ENCODE peak calls at places on chromosomes 5 and 9, in eight cellular contexts. P, E, I, X, V, T, B and K are unnamed samples. For H3K4me1, the result is how much of the 10 kb centered on the place peaks cover.

GRCh38 chr5:6812800-6813731 is 99.8 kb downstream of the TENT4A start:
- DNase-seq in I (no peak), E (peak), B (peak), P (peak), X (no peak), V (no peak), T (no peak), K (peak)

GRCh38 chr5:38846379-38846967 is 661 bp downstream of the OSMR start:
- DNase-seq in X (no peak), E (peak), P (no peak), V (no peak), T (peak), I (peak), B (no peak), K (no peak)

GRCh38 chr5:43043400-43043756 is 3.3 kb upstream of the ANXA2R start:
- DNase-seq in I (no peak), V (no peak), P (no peak), T (no peak), E (no peak), X (no peak), B (no peak), K (no peak)

GRCh38 chr5:133483406-133484090 is 128.8 kb downstream of the FSTL4 start:
- DNase-seq in E (no peak), V (no peak), X (peak), B (peak), T (no peak), P (no peak), I (no peak), K (no peak)

GRCh38 chr5:112931473-112931872 is 9.4 kb upstream of the REEP5 start:
- DNase-seq in B (no peak), T (no peak), X (no peak), E (no peak), P (no peak), V (peak), I (no peak), K (no peak)

GRCh38 chr5:41686767-41687166 is 176.4 kb upstream of the PLCXD3 start:
- DNase-seq in E (no peak), P (no peak), T (no peak), X (no peak), B (no peak), V (no peak), I (no peak), K (no peak)

GRCh38 chr9:2466703-2467102 is 154.9 kb upstream of the VLDLR start:
- DNase-seq in X (no peak), E (no peak), P (peak), T (no peak), I (no peak), V (no peak), B (no peak), K (no peak)

GRCh38 chr5:59608745-59609144 is 284.8 kb downstream of the PDE4D start:
- DNase-seq in V (no peak), T (no peak), X (no peak), B (no peak), E (no peak), P (no peak), I (no peak), K (no peak)

GRCh38 chr9:106945727-106946690 is 83.0 kb downstream of the ZNF462 start:
- DNase-seq in P (no peak), V (no peak), E (peak), T (no peak), B (no peak), I (no peak), X (no peak), K (no peak)

GRCh38 chr9:131667576-131667975 is 72.3 kb downstream of the RAPGEF1 start:
- DNase-seq in B (no peak), T (no peak), I (no peak), X (no peak), V (no peak), E (no peak), P (no peak), K (no peak)

GRCh38 chr9:124855944-124856773 is 2.9 kb downstream of the WDR38 start:
- DNase-seq in T (peak), I (no peak), V (peak), P (no peak), X (no peak), B (no peak), E (no peak), K (no peak)

GRCh38 chr5:122292357-122292756 is 19.7 kb upstream of the SNCAIP start:
- DNase-seq in V (no peak), X (no peak), I (no peak), E (peak), T (no peak), P (no peak), B (no peak), K (no peak)

GRCh38 chr5:132500931-132501628 is 10.5 kb upstream of the IRF1 start:
- DNase-seq in I (peak), X (no peak), P (no peak), B (no peak), E (peak), T (peak), V (peak), K (no peak)

GRCh38 chr5:66494437-66494836 is 101.8 kb upstream of the MAST4 start:
- DNase-seq in B (no peak), T (peak), V (no peak), E (no peak), P (no peak), X (no peak), I (no peak), K (no peak)

GRCh38 chr5:180113660-180114303 is 42.2 kb upstream of the RNF130 start:
- DNase-seq in I (no peak), B (peak), X (peak), T (no peak), E (no peak), P (no peak), V (no peak), K (no peak)

GRCh38 chr9:32954642-32955041 is 46.8 kb downstream of the APTX start:
- DNase-seq in T (no peak), V (no peak), B (no peak), P (no peak), X (no peak), E (peak), I (no peak), K (no peak)

GRCh38 chr9:99026956-99027298 is 78.0 kb upstream of the TGFBR1 start:
- DNase-seq in T (no peak), X (no peak), V (no peak), E (no peak), P (no peak), I (no peak), B (no peak), K (no peak)

GRCh38 chr5:84028093-84028492 is 307.4 kb upstream of the HAPLN1 start:
- DNase-seq in I (no peak), T (no peak), V (no peak), E (peak), P (no peak), B (no peak), X (no peak), K (no peak)

GRCh38 chr5:135392256-135392655 is 6.8 kb downstream of the MACROH2A1 start:
- DNase-seq in X (no peak), B (no peak), T (no peak), E (peak), I (no peak), P (no peak), V (no peak), K (no peak)

GRCh38 chr5:175844174-175844573 is 27.2 kb upstream of the CPLX2 start:
- DNase-seq in V (no peak), X (no peak), E (no peak), P (no peak), I (no peak), T (no peak), B (no peak), K (no peak)

GRCh38 chr9:86434039-86434726 is 80.0 kb upstream of the TUT7 start:
- DNase-seq in X (no peak), P (no peak), E (peak), I (peak), T (no peak), V (peak), B (no peak), K (no peak)

GRCh38 chr9:136100700-136101614 is 5.9 kb upstream of the NACC2 start:
- DNase-seq in E (no peak), P (no peak), T (peak), I (no peak), V (peak), X (no peak), B (no peak), K (no peak)

GRCh38 chr5:78975035-78975434 is 10.1 kb downstream of the ARSB start:
- DNase-seq in B (no peak), I (no peak), V (no peak), P (no peak), E (no peak), T (no peak), X (no peak), K (no peak)

GRCh38 chr9:115158666-115159481 is 40.9 kb upstream of the TNC start:
- DNase-seq in P (no peak), E (peak), T (no peak), I (no peak), B (no peak), X (no peak), V (no peak), K (no peak)

GRCh38 chr9:135908334-135909204 is 1.2 kb upstream of the CAMSAP1 start:
- DNase-seq in I (no peak), T (no peak), P (no peak), X (peak), V (no peak), B (no peak), E (no peak), K (no peak)

GRCh38 chr5:181215997-181216982 is 6.8 kb upstream of the TRIM41 start:
- DNase-seq in P (no peak), B (peak), V (peak), E (no peak), T (peak), I (peak), X (no peak), K (no peak)

GRCh38 chr9:91785403-91785917 is 164.6 kb downstream of the ROR2 start:
- DNase-seq in B (no peak), P (no peak), E (no peak), X (no peak), T (no peak), I (no peak), V (no peak), K (no peak)

GRCh38 chr9:36632892-36633291 is 60.2 kb downstream of the MELK start:
- DNase-seq in V (peak), I (peak), T (no peak), X (no peak), E (peak), B (no peak), P (no peak), K (no peak)

GRCh38 chr9:1273859-1274258 is 223.7 kb downstream of the DMRT2 start:
- DNase-seq in X (no peak), E (no peak), I (no peak), V (no peak), P (no peak), B (no peak), T (no peak), K (no peak)

GRCh38 chr5:2714026-2714425 is 37.5 kb downstream of the IRX2 start:
- DNase-seq in E (no peak), I (no peak), T (no peak), B (no peak), V (no peak), X (no peak), P (no peak), K (no peak)

GRCh38 chr5:89283758-89284493 is 400.9 kb upstream of the MEF2C start:
- DNase-seq in P (no peak), E (no peak), V (no peak), X (no peak), T (no peak), I (no peak), B (no peak), K (no peak)

GRCh38 chr5:57335092-57335491 is 147.5 kb downstream of the ACTBL2 start:
- DNase-seq in I (peak), P (no peak), X (no peak), B (peak), V (no peak), E (peak), T (no peak), K (no peak)

GRCh38 chr5:146291421-146292074 is 47.1 kb upstream of the POU4F3 start:
- DNase-seq in P (no peak), V (peak), I (peak), X (no peak), B (no peak), T (no peak), E (peak), K (no peak)

GRCh38 chr9:86945868-86946711 is 1.2 kb downstream of the GAS1 start:
- DNase-seq in T (peak), E (peak), X (peak), I (peak), B (peak), P (peak), V (peak), K (peak)

GRCh38 chr5:33890633-33891032 is 1.2 kb downstream of the ADAMTS12 start:
- DNase-seq in P (no peak), B (peak), X (no peak), V (no peak), E (peak), I (peak), T (peak), K (no peak)

GRCh38 chr5:176365663-176366574 is 632 bp downstream of the ARL10 start:
- DNase-seq in V (no peak), P (peak), X (no peak), I (no peak), B (no peak), E (peak), T (peak), K (no peak)

GRCh38 chr5:150763023-150763793 is 4.4 kb upstream of the DCTN4 start:
- DNase-seq in P (no peak), I (no peak), V (no peak), X (peak), E (peak), B (peak), T (no peak), K (no peak)

DNA sequence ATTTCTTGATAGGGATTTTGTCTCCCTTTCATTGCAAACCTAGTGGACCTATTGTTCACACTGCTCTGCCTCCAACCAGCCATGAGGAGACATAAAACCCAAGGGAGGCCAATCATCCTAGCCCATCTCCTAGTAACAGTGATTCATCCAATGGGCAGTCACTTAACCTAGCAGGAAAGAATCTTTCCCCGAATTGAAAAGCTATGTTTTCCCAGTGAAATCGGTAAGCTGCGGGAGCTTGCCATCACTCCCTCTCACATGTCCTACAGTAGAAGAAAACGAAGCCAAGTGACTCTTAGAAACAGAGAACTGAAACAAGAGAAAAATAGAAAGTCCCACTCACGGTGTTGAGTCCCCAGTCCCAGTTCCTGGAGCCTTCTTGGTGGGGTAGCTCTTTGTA is 123.3 kb downstream of the SUSD1 start:
- DNase-seq in X (no peak), E (no peak), V (no peak), P (no peak), I (no peak), B (no peak), T (no peak), K (no peak)
- H3K27ac ChIP-seq in X (peak), E (peak), V (no peak), P (no peak), I (peak), B (no peak), T (no peak), K (no peak)

DNA sequence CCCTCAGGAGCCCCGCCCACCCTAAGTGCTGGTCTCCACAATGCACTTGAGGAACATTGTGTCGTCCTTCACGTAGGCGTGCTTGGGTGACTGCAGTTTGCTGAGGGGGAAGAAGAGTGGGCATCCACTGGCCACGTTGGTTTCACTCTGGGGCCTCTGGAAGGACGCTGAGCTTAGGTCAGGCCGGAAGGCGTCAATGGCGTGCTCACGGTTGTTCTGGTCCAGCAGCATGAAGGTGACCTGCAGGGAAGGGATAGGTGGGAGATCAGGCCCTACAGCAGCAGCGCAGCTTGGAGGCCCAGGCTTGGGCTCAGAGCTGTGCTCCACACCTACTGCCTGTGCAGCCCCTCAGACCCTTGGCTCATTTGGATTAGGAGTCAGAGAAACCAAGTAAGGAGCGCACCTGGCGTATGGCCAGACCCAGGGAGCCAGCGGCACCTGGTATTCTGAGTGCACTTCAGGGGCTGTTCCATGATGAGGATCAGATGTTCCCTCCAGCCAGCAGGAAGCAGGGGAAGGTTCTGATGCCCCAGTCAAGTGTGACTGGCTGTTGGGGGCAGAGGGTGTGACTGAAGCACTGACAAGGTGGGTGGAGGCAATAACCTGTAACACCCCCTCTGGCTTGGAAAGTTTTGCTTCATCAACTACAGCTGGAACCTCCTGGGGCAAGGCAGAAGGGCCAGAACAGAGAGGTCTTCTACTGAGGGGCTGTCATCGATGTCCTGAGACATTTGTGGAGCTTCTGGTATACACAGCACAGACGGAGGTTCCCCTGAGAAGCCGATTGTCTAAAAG is 21.4 kb downstream of the TRAF1 start:
- DNase-seq in E (no peak), V (peak), P (no peak), X (no peak), I (no peak), T (no peak), B (no peak), K (no peak)
- H3K4me1 ChIP-seq in E (under half), V (half or more), P (under half), X (under half), I (under half), T (under half), B (under half), K (under half)

GRCh38 chr5:171975262-171975876 is 31.1 kb downstream of the FBXW11 start:
- DNase-seq in V (no peak), B (no peak), X (no peak), E (peak), T (peak), I (no peak), P (no peak), K (no peak)
- H3K27ac ChIP-seq in V (no peak), B (no peak), X (no peak), E (no peak), T (no peak), I (peak), P (peak), K (no peak)

GRCh38 chr9:134341929-134342745 is 15.9 kb downstream of the RXRA start:
- DNase-seq in I (no peak), T (no peak), P (no peak), E (no peak), B (no peak), X (no peak), V (no peak), K (no peak)
- H3K4me1 ChIP-seq in I (under half), T (under half), P (under half), E (under half), B (under half), X (under half), V (under half), K (half or more)

GRCh38 chr5:76422742-76423141 is 19.7 kb downstream of the IQGAP2 start:
- DNase-seq in I (no peak), E (no peak), V (no peak), T (no peak), P (no peak), X (no peak), B (no peak), K (no peak)

GRCh38 chr5:76419597-76419996 is 16.5 kb downstream of the IQGAP2 start:
- DNase-seq in I (no peak), V (no peak), B (no peak), P (no peak), T (no peak), E (no peak), X (no peak), K (no peak)

GRCh38 chr5:76425940-76426339 is 22.9 kb downstream of the IQGAP2 start:
- DNase-seq in I (no peak), P (no peak), X (no peak), T (no peak), E (no peak), V (no peak), B (no peak), K (no peak)

GRCh38 chr5:76426391-76426802 is 23.3 kb downstream of the IQGAP2 start:
- DNase-seq in I (no peak), X (no peak), B (no peak), E (no peak), V (no peak), T (peak), P (no peak), K (no peak)

GRCh38 chr5:76422175-76422574 is 19.1 kb downstream of the IQGAP2 start:
- DNase-seq in B (no peak), T (no peak), I (no peak), E (no peak), X (no peak), P (no peak), V (no peak), K (no peak)
- H3K27ac ChIP-seq in B (no peak), T (no peak), I (no peak), E (no peak), X (no peak), P (no peak), V (no peak), K (no peak)

DNA sequence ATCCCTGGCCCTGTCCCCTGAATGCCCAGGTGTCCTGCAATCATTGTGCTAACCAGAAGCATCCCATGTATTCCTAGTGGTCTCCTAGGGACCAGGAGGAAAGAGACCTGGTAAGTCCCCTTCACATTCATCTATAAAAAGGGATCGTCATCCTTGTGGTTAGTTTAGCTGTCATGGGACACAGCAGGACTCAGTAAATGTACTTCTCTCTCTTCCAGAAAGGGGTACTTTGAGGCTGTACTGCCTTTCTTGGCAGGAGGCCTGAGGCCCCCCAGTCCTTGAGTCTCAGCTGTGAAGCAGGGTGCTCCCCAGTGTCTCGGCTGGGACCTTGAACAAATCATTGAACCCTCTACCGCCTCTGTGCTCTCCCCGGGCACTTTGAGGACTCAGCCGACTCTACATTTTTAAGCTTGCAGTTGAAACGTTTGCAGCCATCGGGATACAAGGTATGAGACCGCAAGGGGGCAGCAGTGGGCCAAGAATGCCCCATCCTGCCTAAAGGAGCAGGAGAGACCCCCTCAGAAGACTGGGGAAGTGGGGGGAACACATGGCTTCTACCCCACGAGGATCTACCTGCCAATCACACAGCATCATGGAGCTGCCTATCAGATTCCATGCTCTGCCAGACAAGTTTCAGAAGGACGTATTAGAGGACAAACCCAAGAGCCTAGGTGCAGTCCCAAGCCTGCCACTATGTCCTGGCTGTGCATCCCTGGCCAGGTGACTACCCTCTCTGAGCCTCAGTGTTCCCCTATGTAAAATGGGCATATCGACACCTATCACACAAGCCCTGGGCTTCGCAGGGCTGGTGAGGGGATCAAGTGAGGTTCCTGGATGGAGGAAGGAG is 2.4 kb upstream of the PHYKPL start:
- DNase-seq in B (peak), X (no peak), T (peak), E (peak), V (peak), P (peak), I (peak), K (no peak)
- H3K4me1 ChIP-seq in B (under half), X (under half), T (under half), E (under half), V (half or more), P (under half), I (under half), K (under half)

GRCh38 chr9:129889461-129889935 is 54.2 kb downstream of the USP20 start:
- DNase-seq in E (no peak), T (peak), P (no peak), X (no peak), I (no peak), V (no peak), B (no peak), K (no peak)
- H3K27ac ChIP-seq in E (no peak), T (no peak), P (no peak), X (peak), I (no peak), V (peak), B (no peak), K (no peak)